ENCODE peak calls at places on chromosomes 13 and 19, in seven cellular contexts. W is esophagus squamous epithelium, Q is ovary, S is tibial nerve, X is NB4, U is A549, E is IMR-90. Y is an unnamed sample.

GRCh38 chr13:19860884-19861655 is 2.4 kb downstream of the ZMYM5 start:
- DNase-seq in W (no peak), Q (no peak), S (no peak), X (peak), U (peak), E (peak), Y (no peak)

GRCh38 chr13:98481511-98481951 is 95.4 kb downstream of the STK24 start:
- DNase-seq in W (no peak), Q (no peak), S (no peak), X (no peak), U (no peak), E (peak), Y (no peak)

GRCh38 chr13:30880756-30881155 is 25.3 kb upstream of the MEDAG start:
- DNase-seq in W (no peak), Q (no peak), S (no peak), X (no peak), U (peak), E (peak), Y (peak)

GRCh38 chr13:94630858-94631257 is 29.2 kb downstream of the GPR180 start:
- DNase-seq in W (no peak), Q (no peak), S (no peak), X (no peak), U (no peak), E (no peak), Y (no peak)

GRCh38 chr13:58165617-58166016 is 534.1 kb downstream of the PCDH17 start:
- DNase-seq in W (no peak), Q (no peak), S (no peak), X (no peak), U (no peak), E (no peak), Y (no peak)

GRCh38 chr13:92843549-92843948 is 383.1 kb upstream of the GPC6 start:
- DNase-seq in W (no peak), Q (no peak), S (no peak), X (no peak), U (no peak), E (peak), Y (no peak)

GRCh38 chr19:343941-344624 is 513 bp downstream of the MIER2 start:
- DNase-seq in W (no peak), Q (peak), S (no peak), X (no peak), U (no peak), E (no peak), Y (no peak)

GRCh38 chr13:47249296-47249695 is 352.4 kb upstream of the HTR2A start:
- DNase-seq in W (no peak), Q (no peak), S (no peak), X (no peak), U (no peak), E (peak), Y (no peak)

GRCh38 chr13:106567421-106568224 is at the start of gene ARGLU1:
- DNase-seq in W (peak), Q (peak), S (peak), X (peak), U (peak), E (peak), Y (peak)

GRCh38 chr19:47601180-47601904 is 7.6 kb upstream of the BICRA start:
- DNase-seq in W (no peak), Q (no peak), S (no peak), X (peak), U (no peak), E (no peak), Y (no peak)

GRCh38 chr13:24005711-24006281 is 108.5 kb upstream of the C1QTNF9B start:
- DNase-seq in W (no peak), Q (no peak), S (no peak), X (no peak), U (no peak), E (no peak), Y (no peak)

GRCh38 chr13:40963927-40964326 is 55.2 kb downstream of the ELF1 start:
- DNase-seq in W (no peak), Q (no peak), S (no peak), X (peak), U (peak), E (peak), Y (no peak)

GRCh38 chr19:4624733-4625362 is 14.5 kb upstream of the TNFAIP8L1 start:
- DNase-seq in W (no peak), Q (no peak), S (no peak), X (peak), U (peak), E (peak), Y (no peak)

GRCh38 chr19:53101518-53101917 is 1.7 kb downstream of the ZNF160 start:
- DNase-seq in W (no peak), Q (no peak), S (no peak), X (peak), U (no peak), E (peak), Y (no peak)

GRCh38 chr13:19981685-19982238 is 23.2 kb downstream of the ZMYM2 start:
- DNase-seq in W (no peak), Q (no peak), S (no peak), X (peak), U (no peak), E (no peak), Y (no peak)

GRCh38 chr13:97976551-97977375 is 23.3 kb downstream of the IPO5 start:
- DNase-seq in W (no peak), Q (peak), S (no peak), X (no peak), U (peak), E (no peak), Y (no peak)

GRCh38 chr19:56367829-56368711 is 25.3 kb downstream of the ZNF582 start:
- DNase-seq in W (peak), Q (peak), S (peak), X (peak), U (peak), E (peak), Y (no peak)

GRCh38 chr19:40681039-40681438 is 9.4 kb downstream of the NUMBL start:
- DNase-seq in W (no peak), Q (no peak), S (no peak), X (no peak), U (no peak), E (no peak), Y (no peak)

DNA sequence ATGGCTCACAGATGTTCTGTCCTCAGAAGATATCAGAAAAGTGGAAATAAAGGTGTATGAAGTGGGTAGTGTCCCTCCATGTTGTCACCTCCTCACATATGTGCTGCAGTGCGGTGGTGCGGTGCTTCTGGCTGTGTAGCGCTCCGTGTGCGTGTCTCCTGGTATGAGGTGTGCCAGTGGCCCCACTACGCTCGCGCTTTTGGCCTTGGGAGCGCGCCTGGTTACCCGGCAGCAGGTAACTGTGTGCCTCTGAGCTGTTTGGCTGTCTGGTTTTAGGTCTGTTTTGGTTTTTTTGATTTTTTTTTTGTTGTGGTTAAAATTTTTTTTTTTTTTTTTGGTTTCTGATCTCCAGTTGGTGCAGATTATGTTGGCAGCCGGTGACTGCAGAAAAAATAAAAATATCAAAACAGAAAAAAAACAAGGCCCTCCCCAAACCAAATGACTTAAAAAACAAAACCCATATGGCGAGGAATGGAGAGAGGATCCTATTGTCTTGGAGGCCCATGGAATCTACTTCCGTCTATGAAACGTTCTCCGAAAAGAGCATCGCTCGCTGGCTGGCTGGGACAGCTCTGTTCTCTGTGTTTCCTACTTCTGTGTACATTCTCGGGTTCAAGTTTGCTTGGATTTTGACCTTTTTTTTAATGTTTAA is 7.9 kb downstream of the HNRNPL start:
- DNase-seq in W (no peak), Q (no peak), S (no peak), X (no peak), U (no peak), E (no peak), Y (no peak)
- TF ChIP-seq POLR2A in W (no peak), Q (no peak), S (no peak), X (no peak), U (no peak), E (no peak), Y (no peak)

GRCh38 chr19:36750066-36750691 is 22.4 kb downstream of the ZNF850 start:
- DNase-seq in W (no peak), Q (no peak), S (no peak), X (no peak), U (no peak), E (no peak), Y (no peak)
- H3K4me3 ChIP-seq in W (peak), Q (no peak), S (no peak), X (no peak), U (no peak), E (no peak), Y (no peak)

DNA sequence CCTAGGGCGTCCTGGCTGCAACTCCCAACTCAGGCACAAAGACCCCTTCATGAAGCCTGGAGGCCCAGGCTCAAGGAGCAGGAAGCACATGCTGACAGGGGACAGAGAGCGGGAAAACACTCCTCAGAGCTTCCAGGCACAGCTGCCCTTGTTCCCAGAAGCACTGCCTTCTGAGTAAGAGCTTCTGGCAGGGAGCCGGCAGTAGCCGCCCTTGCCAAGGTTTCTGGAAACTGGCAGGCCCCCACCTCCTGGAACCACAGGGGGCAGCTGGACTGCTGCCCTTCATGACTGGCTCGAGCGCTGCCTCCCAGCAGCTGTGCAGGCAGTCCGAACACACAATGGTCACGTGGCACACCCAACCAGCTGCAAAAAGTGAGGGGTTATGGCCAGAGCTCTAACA is 33.6 kb upstream of the EPHX3 start:
- DNase-seq in W (no peak), Q (peak), S (peak), X (no peak), U (no peak), E (peak), Y (no peak)
- TF ChIP-seq CTCF in W (no peak), Q (no peak), S (no peak), X (no peak), U (no peak), E (peak), Y (no peak)

DNA sequence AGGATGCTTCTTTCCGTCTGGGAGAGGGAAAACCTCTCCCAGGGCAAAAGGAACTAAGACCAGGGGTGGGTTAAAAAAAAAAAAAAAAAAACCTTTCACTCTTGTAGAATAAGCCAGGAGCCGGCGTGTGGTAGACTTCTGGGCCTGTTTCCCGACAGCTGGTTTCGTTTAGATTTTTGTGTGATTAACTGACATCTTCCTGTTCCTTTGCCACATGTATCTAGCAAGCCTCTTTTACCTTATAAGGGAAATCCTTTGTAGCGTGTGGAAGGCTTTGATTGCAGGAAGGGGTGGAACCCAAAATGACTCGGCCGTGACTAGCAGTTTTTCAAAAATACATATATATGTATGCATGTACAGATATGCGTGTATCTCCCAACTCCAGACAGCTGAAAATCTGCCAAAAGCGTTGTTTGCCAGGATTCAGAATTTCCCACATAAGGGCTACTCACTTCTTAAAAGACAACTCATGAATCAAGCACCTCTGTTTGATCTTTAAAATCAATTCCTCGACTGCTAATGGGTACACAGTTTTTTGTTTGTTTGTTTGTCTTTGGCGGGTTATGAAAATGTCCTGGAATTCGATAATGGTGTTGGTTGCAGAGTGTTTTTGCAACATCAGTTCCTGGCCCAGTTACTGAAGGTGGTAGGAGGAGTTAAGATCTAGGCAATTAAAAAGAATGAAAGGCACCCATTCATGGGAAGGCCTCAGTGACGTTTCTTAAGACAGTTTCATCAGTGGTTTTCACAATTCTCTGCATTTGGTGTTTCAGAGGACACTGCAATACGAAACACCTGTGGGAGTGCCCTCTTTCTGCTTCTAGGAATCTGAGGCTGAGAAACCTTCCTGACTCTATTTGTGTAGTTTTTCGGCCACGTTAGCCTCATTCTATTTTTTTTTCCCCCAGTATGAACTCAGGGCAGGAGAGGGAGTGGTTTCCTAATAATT is 2.7 kb downstream of the TPM4 start:
- DNase-seq in W (no peak), Q (peak), S (peak), X (peak), U (peak), E (peak), Y (no peak)
- TF ChIP-seq POLR2A in W (no peak), Q (no peak), S (peak), X (no peak), U (no peak), E (peak), Y (peak)

GRCh38 chr13:113624235-113624587 is 33.8 kb downstream of the ATP4B start:
- DNase-seq in W (no peak), Q (peak), S (no peak), X (no peak), U (no peak), E (no peak), Y (no peak)

GRCh38 chr13:113623491-113624234 is 34.3 kb downstream of the ATP4B start:
- DNase-seq in W (no peak), Q (peak), S (no peak), X (no peak), U (no peak), E (no peak), Y (no peak)

GRCh38 chr13:113627136-113627535 is 30.9 kb downstream of the ATP4B start:
- DNase-seq in W (no peak), Q (no peak), S (no peak), X (no peak), U (no peak), E (no peak), Y (no peak)

GRCh38 chr13:113628291-113629270 is 29.4 kb downstream of the ATP4B start:
- DNase-seq in W (no peak), Q (peak), S (no peak), X (no peak), U (no peak), E (no peak), Y (no peak)

DNA sequence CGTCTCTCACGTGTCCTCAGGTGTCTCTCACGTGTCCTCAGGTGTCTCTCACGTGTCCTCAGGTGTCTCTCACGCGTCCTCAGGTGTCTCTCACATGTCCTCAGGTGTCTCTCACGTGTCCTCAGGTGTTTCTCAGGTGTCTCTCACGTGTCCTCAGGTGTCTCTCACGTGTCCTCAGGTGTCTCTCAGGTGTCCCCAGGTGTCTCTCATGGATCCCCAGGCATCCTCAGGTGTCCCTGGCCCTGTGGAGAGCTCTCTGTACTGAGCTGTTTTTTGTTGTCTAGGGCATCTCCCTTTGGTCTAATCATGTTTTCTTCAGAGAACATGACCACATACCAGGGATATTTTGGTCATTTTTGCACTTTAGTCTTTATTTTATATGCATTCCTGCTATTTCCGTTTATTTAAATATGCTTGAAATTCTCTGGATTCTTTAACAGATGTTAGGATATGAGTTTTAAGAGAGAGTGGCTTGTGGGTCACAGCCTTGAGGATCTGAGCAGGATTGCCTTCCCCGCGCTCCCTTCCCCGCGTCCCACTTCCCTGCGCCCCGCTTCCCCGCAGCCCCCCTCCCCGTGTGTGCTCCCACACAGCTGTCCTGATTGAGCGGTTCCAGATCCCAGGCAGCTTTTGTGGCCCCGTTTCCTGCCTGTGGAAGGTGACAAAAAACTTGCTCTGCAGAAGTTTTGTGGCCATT is 31.9 kb downstream of the ATP4B start:
- DNase-seq in W (no peak), Q (peak), S (no peak), X (no peak), U (no peak), E (peak), Y (no peak)
- H3K4me3 ChIP-seq in W (no peak), Q (no peak), S (no peak), X (no peak), U (no peak), E (no peak), Y (no peak)

DNA sequence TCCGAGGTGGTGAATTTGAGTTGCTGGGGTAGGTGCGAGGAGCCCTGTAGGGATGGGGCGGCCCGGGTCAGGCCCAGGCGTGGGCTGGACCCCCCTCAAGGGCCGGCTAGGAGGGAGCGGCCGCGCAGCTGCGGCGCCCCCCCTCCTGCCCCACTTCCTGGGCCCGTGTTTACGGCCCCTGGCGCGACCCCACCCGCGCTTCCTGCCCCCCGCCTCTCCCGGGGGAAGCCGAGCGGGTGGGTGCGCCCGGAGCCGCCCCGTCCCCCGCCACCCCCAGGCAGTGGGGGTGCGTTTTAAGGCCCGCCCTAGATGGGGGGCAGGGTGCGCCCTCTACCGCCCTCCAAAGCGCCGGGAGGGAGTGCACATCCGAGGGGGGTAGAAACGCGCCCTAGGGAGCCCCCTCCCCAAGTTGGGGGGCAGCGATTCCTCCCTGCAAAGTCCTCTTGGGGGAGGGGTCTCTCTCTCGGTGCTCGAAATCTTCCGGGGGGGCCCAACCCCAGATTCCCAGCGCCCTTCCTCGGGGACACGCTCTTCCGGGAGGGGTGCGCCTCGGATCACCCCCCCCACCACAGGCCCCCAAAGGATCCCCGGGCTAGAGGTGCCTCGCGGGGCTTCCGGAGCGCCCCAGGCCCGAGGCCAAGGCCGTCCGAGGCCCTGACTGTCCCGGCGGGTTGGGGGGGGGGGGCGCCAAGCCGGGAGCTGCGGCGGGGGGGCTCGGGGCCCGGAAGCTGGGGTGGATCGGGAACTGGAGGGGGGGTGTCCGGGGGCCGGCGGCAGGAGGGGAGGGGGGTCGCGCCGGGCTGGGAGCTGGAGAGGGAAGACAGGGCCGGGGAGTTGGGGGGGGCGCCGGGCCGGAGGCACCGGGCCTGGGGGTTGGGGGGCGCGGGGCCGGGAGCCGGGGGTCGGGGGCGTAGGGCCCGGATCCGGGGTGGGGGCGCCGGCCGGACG is 807 bp downstream of the TLE5 start:
- DNase-seq in W (no peak), Q (peak), S (no peak), X (peak), U (no peak), E (peak), Y (no peak)
- TF ChIP-seq CTCF in W (peak), Q (peak), S (peak), X (peak), U (peak), E (peak), Y (no peak)

GRCh38 chr13:46182491-46182877 is 507 bp upstream of the LCP1 start:
- DNase-seq in W (no peak), Q (no peak), S (no peak), X (no peak), U (no peak), E (no peak), Y (no peak)

GRCh38 chr13:46183018-46183940 is 1.3 kb upstream of the LCP1 start:
- DNase-seq in W (no peak), Q (no peak), S (no peak), X (peak), U (no peak), E (no peak), Y (no peak)

GRCh38 chr13:46179576-46180368 is 2.2 kb downstream of the LCP1 start:
- DNase-seq in W (peak), Q (no peak), S (no peak), X (peak), U (no peak), E (no peak), Y (no peak)

GRCh38 chr13:46180393-46180792 is 1.6 kb downstream of the LCP1 start:
- DNase-seq in W (no peak), Q (no peak), S (no peak), X (peak), U (no peak), E (no peak), Y (no peak)

GRCh38 chr13:46181799-46182490 is at the start of gene LCP1:
- DNase-seq in W (peak), Q (no peak), S (no peak), X (peak), U (no peak), E (no peak), Y (no peak)
- TF ChIP-seq POLR2A in W (peak), Q (no peak), S (peak), X (peak), U (no peak), E (no peak), Y (peak)